ENCODE peak calls at places on chromosomes 3 and 15, in five cellular contexts. X is uterus; Q is activated naive CD4-positive, alpha-beta T cell; H is B cell; C is upper lobe of right lung. Y is an unnamed sample.

GRCh38 chr15:36951747-36952247 is 148.6 kb downstream of the MEIS2 start:
- DNase-seq in Q (no peak), H (no peak), X (no peak), C (no peak), Y (no peak)

GRCh38 chr15:66789029-66790025 is 87.3 kb downstream of the SMAD6 start:
- DNase-seq in H (no peak), Q (no peak), X (peak), C (peak), Y (no peak)

GRCh38 chr15:36389107-36389506 is 190.3 kb upstream of the CDIN1 start:
- DNase-seq in H (no peak), Q (no peak), C (no peak), X (no peak), Y (no peak)

GRCh38 chr15:88568589-88568988 is 22.1 kb upstream of the DET1 start:
- DNase-seq in X (no peak), Q (no peak), H (no peak), C (no peak), Y (no peak)

GRCh38 chr3:45365060-45365459 is 23.3 kb upstream of the LARS2 start:
- DNase-seq in C (no peak), X (no peak), Q (no peak), H (no peak), Y (no peak)

GRCh38 chr15:67766963-67767362 is 58.3 kb upstream of the SKOR1 start:
- DNase-seq in C (no peak), X (no peak), H (no peak), Q (no peak), Y (no peak)

GRCh38 chr3:96201463-96201862 is 612.9 kb upstream of the EPHA6 start:
- DNase-seq in Q (no peak), X (no peak), C (no peak), H (no peak), Y (no peak)

GRCh38 chr3:42532229-42532628 is 29.8 kb downstream of the VIPR1 start:
- DNase-seq in H (no peak), C (no peak), X (no peak), Q (no peak), Y (no peak)

GRCh38 chr15:72554471-72555425 is 80.6 kb downstream of the ARIH1 start:
- DNase-seq in X (no peak), H (no peak), Q (no peak), C (no peak), Y (no peak)

GRCh38 chr3:172285844-172286243 is 162.4 kb downstream of the GHSR start:
- DNase-seq in Q (no peak), H (no peak), C (no peak), X (no peak), Y (no peak)

GRCh38 chr3:125401402-125401801 is 26.3 kb upstream of the ZNF148 start:
- DNase-seq in H (no peak), X (no peak), Q (no peak), C (no peak), Y (no peak)

GRCh38 chr15:76222159-76222558 is 89.1 kb downstream of the ETFA start:
- DNase-seq in H (no peak), Q (no peak), C (no peak), X (no peak), Y (no peak)

GRCh38 chr3:17639765-17640164 is 102.7 kb downstream of the TBC1D5 start:
- DNase-seq in X (no peak), Q (no peak), H (no peak), C (no peak), Y (no peak)

GRCh38 chr3:71930056-71930991 is 145.4 kb upstream of the PROK2 start:
- DNase-seq in X (peak), C (no peak), H (no peak), Q (no peak), Y (no peak)

GRCh38 chr3:184361532-184361931 is at the start of the genes CLCN2 and POLR2H:
- DNase-seq in X (peak), Q (no peak), H (no peak), C (peak), Y (no peak)

GRCh38 chr3:122943828-122944190 is 83.8 kb downstream of the SEMA5B start:
- DNase-seq in H (no peak), C (no peak), Q (no peak), X (no peak), Y (no peak)

GRCh38 chr3:63990204-63990603 is 33.1 kb downstream of the PSMD6 start:
- DNase-seq in Q (no peak), X (no peak), H (no peak), C (no peak), Y (no peak)

GRCh38 chr3:52710512-52710911 is 4.6 kb downstream of the SPCS1 start:
- DNase-seq in X (no peak), C (no peak), Q (no peak), H (no peak), Y (no peak)

GRCh38 chr15:29134641-29135071 is 135.0 kb downstream of the NSMCE3 start:
- DNase-seq in C (no peak), Q (no peak), X (no peak), H (no peak), Y (no peak)

GRCh38 chr3:7205535-7206331 is 344.8 kb downstream of the GRM7 start:
- DNase-seq in X (no peak), H (no peak), Q (no peak), C (no peak), Y (no peak)

GRCh38 chr3:196708467-196708866 is 3.6 kb downstream of the CEP19 start:
- DNase-seq in X (no peak), Q (no peak), C (no peak), H (no peak), Y (no peak)

GRCh38 chr3:120170223-120170622 is 76.0 kb upstream of the GSK3B start:
- DNase-seq in C (no peak), X (no peak), H (no peak), Q (no peak), Y (no peak)

GRCh38 chr3:10601857-10602230 is 96.5 kb upstream of the ATP2B2 start:
- DNase-seq in C (no peak), X (no peak), Q (no peak), H (no peak), Y (no peak)

GRCh38 chr3:42665050-42665878 is 11.8 kb downstream of the ZBTB47 start:
- DNase-seq in Q (no peak), X (peak), H (no peak), C (no peak), Y (no peak)

GRCh38 chr15:67741313-67741712 is 84.0 kb upstream of the SKOR1 start:
- DNase-seq in Q (no peak), C (no peak), H (no peak), X (no peak), Y (no peak)

GRCh38 chr3:42653560-42654330 is at the start of gene ZBTB47:
- DNase-seq in X (peak), C (peak), Q (no peak), H (no peak), Y (peak)

GRCh38 chr15:47993051-47993450 is 127.7 kb upstream of the SLC24A5 start:
- DNase-seq in Q (no peak), H (no peak), X (no peak), C (no peak), Y (no peak)

GRCh38 chr3:79297242-79297641 is 470.6 kb downstream of the ROBO1 start:
- DNase-seq in C (no peak), X (no peak), H (no peak), Q (no peak), Y (no peak)

GRCh38 chr3:134340362-134340997 is 33.8 kb downstream of the AMOTL2 start:
- DNase-seq in H (no peak), C (no peak), X (no peak), Q (no peak), Y (no peak)

GRCh38 chr15:41810651-41811431 is 17.1 kb upstream of the JMJD7 start:
- DNase-seq in X (no peak), Q (no peak), C (no peak), H (no peak), Y (no peak)

GRCh38 chr15:66882251-66883020 is 180.4 kb downstream of the SMAD6 start:
- DNase-seq in C (no peak), X (peak), Q (no peak), H (no peak), Y (no peak)

GRCh38 chr15:62770111-62770660 is 272.4 kb upstream of the TPM1 start:
- DNase-seq in C (no peak), H (no peak), X (no peak), Q (no peak), Y (no peak)

GRCh38 chr15:85587707-85588441 is 206.9 kb downstream of the KLHL25 start:
- DNase-seq in C (peak), X (no peak), H (no peak), Q (no peak), Y (no peak)

GRCh38 chr15:42695527-42696071 is 41.3 kb downstream of the CDAN1 start:
- DNase-seq in H (no peak), C (peak), X (no peak), Q (no peak), Y (no peak)

GRCh38 chr3:164004205-164004604 is 1074.1 kb downstream of the SI start:
- DNase-seq in H (no peak), C (peak), Q (no peak), X (no peak), Y (no peak)

GRCh38 chr15:62137216-62137884 is 27.7 kb downstream of the C2CD4B start:
- DNase-seq in Q (no peak), H (no peak), C (no peak), X (no peak), Y (no peak)

GRCh38 chr3:119636891-119637611 is 23.3 kb downstream of the POPDC2 start:
- DNase-seq in X (no peak), C (no peak), Q (no peak), H (no peak), Y (no peak)

GRCh38 chr3:14183015-14183577 is 4.5 kb downstream of the LSM3 start:
- DNase-seq in Q (no peak), X (no peak), H (no peak), C (no peak), Y (no peak)

GRCh38 chr15:70101459-70102113 is 3.9 kb upstream of the TLE3 start:
- DNase-seq in Q (no peak), X (peak), C (no peak), H (no peak), Y (peak)

GRCh38 chr3:141337523-141337854 is 30.8 kb upstream of the ZBTB38 start:
- DNase-seq in C (no peak), Q (no peak), X (no peak), H (no peak), Y (no peak)

Y was measured in KG1.